ENCODE peak calls at places on chromosome 11, in four cellular contexts. Y is K562, K is GM12878, B is HL-60. M is an unnamed sample.

GRCh38 chr11:124643605-124644425 is 21.2 kb downstream of the TBRG1 start:
- DNase-seq in B (no peak), K (no peak), Y (peak), M (no peak)

GRCh38 chr11:73939096-73939495 is 11.7 kb upstream of the DNAJB13 start:
- DNase-seq in B (no peak), K (no peak), Y (no peak), M (no peak)

GRCh38 chr11:123451183-123451907 is 21.3 kb downstream of the GRAMD1B start:
- DNase-seq in Y (no peak), B (no peak), K (no peak), M (no peak)

GRCh38 chr11:134527382-134528243 is 115.6 kb upstream of the B3GAT1 start:
- DNase-seq in K (no peak), B (no peak), Y (no peak), M (no peak)

GRCh38 chr11:129314381-129314780 is 61.3 kb upstream of the BARX2 start:
- DNase-seq in K (no peak), B (peak), Y (no peak), M (no peak)

GRCh38 chr11:94638278-94638901 is 71.2 kb downstream of the PIWIL4 start:
- DNase-seq in Y (no peak), K (no peak), B (no peak), M (no peak)

GRCh38 chr11:14075118-14075601 is 112.6 kb downstream of the SPON1 start:
- DNase-seq in Y (no peak), B (no peak), K (no peak), M (no peak)

GRCh38 chr11:47980093-47980906 is at the start of gene PTPRJ:
- DNase-seq in B (peak), K (no peak), Y (peak), M (peak)

GRCh38 chr11:60993611-60994010 is 22.1 kb downstream of the CD6 start:
- DNase-seq in B (no peak), Y (no peak), K (no peak), M (no peak)

GRCh38 chr11:40118780-40119179 is 1340.7 kb downstream of the LRRC4C start:
- DNase-seq in B (no peak), K (no peak), Y (peak), M (no peak)

GRCh38 chr11:16795146-16795545 is 56.7 kb downstream of the C11orf58 start:
- DNase-seq in B (peak), K (no peak), Y (no peak), M (no peak)

GRCh38 chr11:74008373-74009229 is at the start of gene UCP3:
- DNase-seq in Y (no peak), B (no peak), K (no peak), M (no peak)

GRCh38 chr11:8794126-8794525 is 111.5 kb downstream of the RPL27A start:
- DNase-seq in B (no peak), Y (no peak), K (no peak), M (no peak)

GRCh38 chr11:102287963-102288744 is 29.1 kb upstream of the BIRC3 start:
- DNase-seq in K (peak), Y (peak), B (peak), M (peak)

GRCh38 chr11:2206291-2206690 is 34.7 kb upstream of the TH start:
- DNase-seq in K (no peak), B (no peak), Y (no peak), M (no peak)

GRCh38 chr11:8234425-8234821 is 29.3 kb downstream of the LMO1 start:
- DNase-seq in B (no peak), K (no peak), Y (no peak), M (no peak)

GRCh38 chr11:6249822-6250555 is 9.6 kb upstream of the CCKBR start:
- DNase-seq in K (no peak), B (peak), Y (peak), M (no peak)

DNA sequence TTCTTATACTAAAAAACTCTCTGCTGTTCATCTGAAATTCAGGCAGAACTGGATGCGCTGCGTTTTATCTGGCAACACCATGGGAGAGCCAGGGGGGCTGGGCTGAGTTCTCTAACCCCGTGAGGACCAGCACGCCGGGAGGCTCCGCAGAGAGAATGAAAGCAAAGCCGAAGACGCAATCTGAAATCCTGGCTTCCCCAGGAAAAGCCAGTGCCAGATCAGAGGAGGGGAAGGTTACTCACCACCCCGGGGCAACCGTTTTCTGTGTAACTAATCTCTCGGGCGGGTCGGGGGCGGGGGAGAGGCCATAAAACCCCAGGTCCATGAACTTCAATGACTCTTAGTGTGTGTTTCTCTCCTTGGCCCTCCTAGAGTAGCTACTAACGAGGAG is 99.4 kb downstream of the SHANK2 start:
- DNase-seq in B (no peak), Y (no peak), K (no peak), M (no peak)
- TF ChIP-seq SPI1 in B (no peak), Y (no peak), K (no peak), M (no peak)

DNA sequence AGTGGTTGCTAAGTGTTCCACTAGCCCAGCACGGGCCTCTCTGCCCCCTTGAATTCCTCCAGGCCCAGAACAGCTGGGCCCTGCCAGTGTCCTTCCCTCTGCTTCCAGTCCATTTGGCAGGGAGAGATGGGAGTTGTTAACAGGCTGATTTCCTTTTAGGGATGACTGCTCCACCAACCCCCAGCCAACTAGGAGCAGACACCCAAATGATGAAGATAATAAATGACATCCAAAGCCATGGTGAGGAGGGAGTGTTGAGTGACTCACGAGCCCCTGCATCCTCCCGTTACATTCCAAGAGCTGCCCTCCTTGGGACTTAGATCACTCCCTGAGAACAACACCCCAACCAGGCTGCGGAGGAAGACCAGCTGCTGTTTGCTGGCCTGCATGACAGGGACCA is 20.6 kb downstream of the PARVA start:
- DNase-seq in B (no peak), K (no peak), Y (no peak), M (no peak)
- TF ChIP-seq POLR2AphosphoS5 in B (no peak), K (no peak), Y (no peak), M (no peak)

GRCh38 chr11:75944515-75944914 is 129.5 kb downstream of the UVRAG start:
- DNase-seq in B (no peak), Y (no peak), K (no peak), M (no peak)

GRCh38 chr11:75946531-75947530 is 131.8 kb downstream of the UVRAG start:
- DNase-seq in K (no peak), B (no peak), Y (peak), M (no peak)

GRCh38 chr11:75949023-75949672 is 134.1 kb downstream of the UVRAG start:
- DNase-seq in Y (no peak), K (no peak), B (no peak), M (no peak)

GRCh38 chr11:75950141-75950540 is 135.1 kb downstream of the UVRAG start:
- DNase-seq in Y (no peak), K (no peak), B (no peak), M (no peak)

GRCh38 chr11:75945925-75946324 is 130.9 kb downstream of the UVRAG start:
- DNase-seq in Y (no peak), K (no peak), B (no peak), M (no peak)
- TF ChIP-seq SPI1 in Y (no peak), K (no peak), B (no peak), M (no peak)

GRCh38 chr11:11391796-11392195 is 38.7 kb upstream of the CSNK2A3 start:
- DNase-seq in Y (no peak), K (no peak), B (no peak), M (no peak)
- TF ChIP-seq POLR2AphosphoS5 in Y (no peak), K (no peak), B (no peak), M (no peak)

GRCh38 chr11:34136420-34136819 is 31.0 kb downstream of the NAT10 start:
- DNase-seq in Y (no peak), K (no peak), B (no peak), M (no peak)
- TF ChIP-seq SPI1 in Y (no peak), K (no peak), B (no peak), M (no peak)